ENCODE peak calls at places on chromosomes 7 and 10, in five cellular contexts. G is right atrium auricular region; W is IMR-90; Q is effector memory CD4-positive, alpha-beta T cell; A is psoas muscle. Y is an unnamed sample.

GRCh38 chr7:1099637-1100036 is 11.7 kb downstream of the GPER1 start:
- DNase-seq in G (no peak), W (no peak), Q (no peak), A (no peak), Y (no peak)

GRCh38 chr7:47390914-47391313 is 191.0 kb downstream of the TNS3 start:
- DNase-seq in G (no peak), W (no peak), Q (no peak), A (no peak), Y (no peak)

GRCh38 chr10:58839771-58840170 is 327.1 kb downstream of the BICC1 start:
- DNase-seq in G (no peak), W (no peak), Q (no peak), A (no peak), Y (no peak)

GRCh38 chr7:1912472-1913289 is 242.6 kb downstream of the ELFN1 start:
- DNase-seq in G (no peak), W (peak; percentile 92), Q (no peak), A (no peak), Y (peak; percentile 13)

GRCh38 chr7:128425851-128426250 is 16.1 kb upstream of the IMPDH1 start:
- DNase-seq in G (peak; percentile 81), W (peak; percentile 52), Q (peak; percentile 69), A (peak; percentile 58), Y (no peak)

GRCh38 chr7:114944742-114945625 is 23.1 kb downstream of the MDFIC start:
- DNase-seq in G (peak; percentile 89), W (peak; percentile 94), Q (no peak), A (peak; percentile 84), Y (peak; percentile 7)

GRCh38 chr10:119346063-119346835 is 138.9 kb downstream of the GRK5 start:
- DNase-seq in G (no peak), W (no peak), Q (no peak), A (no peak), Y (no peak)

GRCh38 chr10:92735938-92736337 is 46.2 kb downstream of the HHEX start:
- DNase-seq in G (no peak), W (no peak), Q (no peak), A (no peak), Y (no peak)

GRCh38 chr7:153939177-153939576 is 113.0 kb upstream of the DPP6 start:
- DNase-seq in G (no peak), W (no peak), Q (no peak), A (no peak), Y (no peak)

GRCh38 chr10:123570051-123570897 is 95.9 kb upstream of the GPR26 start:
- DNase-seq in G (no peak), W (no peak), Q (no peak), A (no peak), Y (no peak)

GRCh38 chr7:154929006-154929726 is 73.8 kb downstream of the PAXIP1 start:
- DNase-seq in G (no peak), W (no peak), Q (no peak), A (no peak), Y (no peak)

GRCh38 chr10:124732931-124733536 is 11.1 kb downstream of the FAM53B start:
- DNase-seq in G (peak; percentile 80), W (peak; percentile 43), Q (peak; percentile 41), A (peak; percentile 78), Y (peak; percentile 51)

GRCh38 chr7:144768633-144769032 is 67.2 kb downstream of the TPK1 start:
- DNase-seq in G (no peak), W (no peak), Q (no peak), A (no peak), Y (no peak)

GRCh38 chr7:32872421-32872820 is 19.1 kb downstream of the KBTBD2 start:
- DNase-seq in G (no peak), W (no peak), Q (no peak), A (no peak), Y (no peak)

GRCh38 chr10:43137701-43137970 is 609 bp upstream of the CSGALNACT2 start:
- DNase-seq in G (peak; percentile 59), W (peak; percentile 46), Q (peak; percentile 20), A (peak; percentile 68), Y (no peak)

GRCh38 chr7:128304212-128304611 is 39.5 kb downstream of the RBM28 start:
- DNase-seq in G (no peak), W (no peak), Q (no peak), A (no peak), Y (no peak)

GRCh38 chr7:94253696-94254095 is 141.0 kb upstream of the COL1A2 start:
- DNase-seq in G (no peak), W (no peak), Q (no peak), A (no peak), Y (no peak)

GRCh38 chr7:80145780-80146422 is 11.3 kb downstream of the GNAI1 start:
- DNase-seq in G (no peak), W (peak; percentile 93), Q (no peak), A (no peak), Y (no peak)

GRCh38 chr7:143449793-143450192 is 6.5 kb downstream of the TAS2R60 start:
- DNase-seq in G (no peak), W (no peak), Q (no peak), A (no peak), Y (no peak)
- H3K4me3 ChIP-seq in G (no peak overlapping the region), W (no peak overlapping the region), Q (no peak overlapping the region), A (no peak overlapping the region), Y (no peak overlapping the region)

GRCh38 chr10:25778646-25779045 is 155.4 kb upstream of the MYO3A start:
- DNase-seq in G (no peak), W (no peak), Q (no peak), A (no peak), Y (no peak)
- H3K27ac ChIP-seq in G (no peak overlapping the region), W (no peak overlapping the region), Q (no peak overlapping the region), A (no peak overlapping the region), Y (no peak overlapping the region)

GRCh38 chr10:11320809-11321520 is 290.5 kb downstream of the USP6NL start:
- DNase-seq in G (no peak), W (no peak), Q (no peak), A (no peak), Y (no peak)
- H3K36me3 ChIP-seq in G (peaks cover 67% of the 10 kb centered on the region), W (no peaks in the 10 kb centered on the region), Q (peaks cover 83% of the 10 kb centered on the region), A (no peaks in the 10 kb centered on the region), Y (peaks cover 32% of the 10 kb centered on the region)

GRCh38 chr10:3875842-3876235 is 90.8 kb upstream of the KLF6 start:
- DNase-seq in G (peak; percentile 28), W (no peak), Q (no peak), A (no peak), Y (no peak)
- H3K4me3 ChIP-seq in G (no peak overlapping the region), W (no peak overlapping the region), Q (peak overlapping the region; percentile 8), A (no peak overlapping the region), Y (no peak overlapping the region)

GRCh38 chr10:47306429-47307210 is 6.6 kb downstream of the GDF10 start:
- DNase-seq in G (no peak), W (no peak), Q (no peak), A (no peak), Y (no peak)
- H3K27ac ChIP-seq in G (no peak overlapping the region), W (no peak overlapping the region), Q (no peak overlapping the region), A (no peak overlapping the region), Y (no peak overlapping the region)

GRCh38 chr7:158943234-158943633 is 86.9 kb downstream of the DYNC2I1 start:
- DNase-seq in G (no peak), W (no peak), Q (no peak), A (no peak), Y (no peak)
- H3K36me3 ChIP-seq in G (peaks cover 67% of the 10 kb centered on the region), W (peaks cover 28% of the 10 kb centered on the region), Q (peaks cover 13% of the 10 kb centered on the region), A (peaks cover 12% of the 10 kb centered on the region), Y (peaks cover 33% of the 10 kb centered on the region)

DNA sequence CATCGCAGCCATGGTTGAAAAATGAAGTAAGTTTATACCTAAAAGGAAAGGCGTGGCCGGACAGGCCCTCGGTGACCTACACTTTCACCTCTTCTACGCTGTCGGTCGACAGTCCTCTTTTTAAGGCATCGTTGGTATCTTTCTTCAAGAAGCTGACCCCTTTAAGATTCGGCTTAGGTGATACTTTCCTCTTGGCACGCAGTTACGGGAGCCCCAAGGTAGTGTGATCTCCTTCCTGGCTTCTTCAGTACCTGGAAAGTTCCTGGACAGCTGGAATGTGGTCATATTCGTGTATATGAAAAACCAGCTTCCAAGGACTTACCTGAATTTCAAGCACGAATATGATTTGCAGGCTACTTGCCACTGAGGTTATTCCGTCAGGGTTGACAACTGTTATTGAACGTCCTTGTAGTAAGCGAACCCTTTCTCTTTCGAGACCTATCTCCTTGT is 885 bp upstream of the SYPL1 start:
- DNase-seq in G (no peak), W (no peak), Q (no peak), A (no peak), Y (no peak)
- H3K4me3 ChIP-seq in G (peak overlapping the region; percentile 71), W (peak overlapping the region; percentile 63), Q (peak overlapping the region; percentile 61), A (peak overlapping the region; percentile 84), Y (peak overlapping the region; percentile 96)

DNA sequence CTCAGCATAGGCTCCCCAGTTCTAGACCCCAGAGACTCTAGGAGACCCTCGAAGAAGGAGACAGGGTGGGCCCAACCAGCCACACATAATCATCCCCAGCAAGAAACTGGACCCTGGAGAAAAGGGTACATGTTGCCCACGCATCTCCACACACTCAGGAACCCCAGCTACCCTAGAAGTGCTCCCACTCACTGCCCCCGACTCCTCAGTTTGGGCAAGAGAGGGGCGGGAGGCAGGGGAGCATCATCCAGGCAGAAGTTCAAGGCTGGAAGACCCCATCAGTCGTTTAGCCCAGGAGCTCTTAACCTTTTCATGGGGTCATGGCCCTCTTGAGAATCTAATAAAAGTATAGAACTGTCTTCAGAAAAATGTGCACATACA is 1.8 kb upstream of the ZNF467 start:
- DNase-seq in G (no peak), W (no peak), Q (no peak), A (no peak), Y (no peak)
- H3K27ac ChIP-seq in G (no peak overlapping the region), W (no peak overlapping the region), Q (no peak overlapping the region), A (no peak overlapping the region), Y (no peak overlapping the region)

DNA sequence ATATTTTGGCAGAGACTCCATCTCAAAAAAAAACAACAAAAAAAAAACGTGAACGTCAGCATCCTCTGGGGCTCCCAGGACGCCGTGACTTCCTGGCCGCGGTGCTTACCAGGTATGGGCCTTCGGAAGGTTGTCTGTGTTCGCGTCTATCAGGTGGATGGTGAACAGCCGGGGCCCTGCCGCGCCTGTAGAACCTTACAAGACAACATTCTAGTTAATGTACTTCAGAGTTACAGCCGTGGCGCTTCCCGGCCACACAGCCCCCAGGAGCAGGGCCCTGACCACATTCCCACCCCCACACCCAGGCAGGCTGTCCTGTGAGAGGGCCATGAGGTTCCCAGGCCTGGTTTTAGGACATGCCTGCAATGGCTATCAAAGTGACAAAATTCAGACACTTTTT is 111.0 kb downstream of the SMURF1 start:
- DNase-seq in G (peak; percentile 57), W (no peak), Q (no peak), A (no peak), Y (no peak)
- H3K36me3 ChIP-seq in G (peaks cover 94% of the 10 kb centered on the region), W (peaks cover 88% of the 10 kb centered on the region), Q (peaks cover 88% of the 10 kb centered on the region), A (peaks cover 14% of the 10 kb centered on the region), Y (peaks cover 75% of the 10 kb centered on the region)